ENCODE peak calls at places on chromosomes 11 and 22, in seven cellular contexts. K is heart left ventricle, J is esophagus squamous epithelium, M is Peyer's patch, H is uterus, L is sigmoid colon, A is tibial nerve. N is an unnamed sample.
A peak's percentile ranks its signal among the peaks of the same experiment; 100 is the strongest.

GRCh38 chr11:976431-977160 is 50.9 kb downstream of the AP2A2 start:
- DNase-seq in H (no peak), A (peak; percentile 19), J (no peak), M (no peak), K (no peak), L (no peak), N (no peak)

GRCh38 chr11:77375114-77375513 is 73.6 kb upstream of the GDPD4 start:
- DNase-seq in H (no peak), A (no peak), L (no peak), M (no peak), K (no peak), J (no peak), N (no peak)

GRCh38 chr11:31804439-31805036 is 6.6 kb downstream of the PAX6 start:
- DNase-seq in H (no peak), L (no peak), K (peak; percentile 14), M (peak; percentile 36), A (peak; percentile 4), J (no peak), N (no peak)

GRCh38 chr11:20616908-20617307 is 17.5 kb downstream of the SLC6A5 start:
- DNase-seq in K (no peak), A (no peak), H (no peak), L (no peak), J (no peak), M (no peak), N (no peak)

GRCh38 chr22:49958462-49958921 is 2.1 kb upstream of the PIM3 start:
- DNase-seq in L (peak; percentile 65), K (no peak), H (no peak), A (no peak), J (no peak), M (no peak), N (peak; percentile 26)

GRCh38 chr22:19398206-19398605 is 33.3 kb downstream of the HIRA start:
- DNase-seq in J (no peak), L (no peak), H (no peak), A (no peak), K (no peak), M (no peak), N (no peak)

GRCh38 chr22:27218012-27218483 is 560.7 kb downstream of the MIAT start:
- DNase-seq in A (no peak), J (no peak), L (no peak), M (no peak), H (no peak), K (no peak), N (no peak)

GRCh38 chr11:2691355-2691761 is 8.4 kb downstream of the KCNQ1OT1 start:
- DNase-seq in H (peak; percentile 9), M (peak; percentile 2), J (no peak), L (peak; percentile 24), K (no peak), A (no peak), N (no peak)

GRCh38 chr22:25172153-25172552 is 27.5 kb upstream of the CRYBB3 start:
- DNase-seq in A (no peak), M (no peak), H (no peak), K (no peak), L (no peak), J (no peak), N (peak; percentile 50)

GRCh38 chr11:6627762-6628241 is 8.6 kb upstream of the TPP1 start:
- DNase-seq in J (no peak), M (no peak), K (no peak), H (no peak), L (no peak), A (no peak), N (no peak)

GRCh38 chr11:2275334-2276279 is 5.2 kb upstream of the ASCL2 start:
- DNase-seq in J (no peak), M (peak; percentile 29), K (no peak), A (no peak), H (no peak), L (peak; percentile 55), N (peak; percentile 20)

GRCh38 chr11:70466154-70466553 is 67.8 kb downstream of the CTTN start:
- DNase-seq in L (no peak), M (peak; percentile 30), A (no peak), J (no peak), K (no peak), H (no peak), N (no peak)

GRCh38 chr11:10268746-10269487 is 25.1 kb downstream of the SBF2 start:
- DNase-seq in J (no peak), M (no peak), A (no peak), H (no peak), K (no peak), L (no peak), N (no peak)

GRCh38 chr11:36155770-36156485 is 133.3 kb downstream of the COMMD9 start:
- DNase-seq in L (no peak), H (no peak), K (no peak), J (no peak), M (no peak), A (no peak), N (no peak)

GRCh38 chr11:61728940-61729219 is 23.6 kb upstream of the MYRF start:
- DNase-seq in K (no peak), M (no peak), L (no peak), J (no peak), H (no peak), A (no peak), N (no peak)

GRCh38 chr22:35314161-35314942 is 14.7 kb downstream of the TOM1 start:
- DNase-seq in J (no peak), A (no peak), M (no peak), L (peak; percentile 64), H (peak; percentile 13), K (no peak), N (no peak)

GRCh38 chr11:64250875-64251721 is at the start of gene PLCB3:
- DNase-seq in K (peak; percentile 71), H (no peak), L (peak; percentile 79), M (peak; percentile 84), J (no peak), A (no peak), N (peak; percentile 71)

GRCh38 chr11:68889948-68890446 is 13.6 kb downstream of the MRPL21 start:
- DNase-seq in L (peak; percentile 78), M (no peak), J (no peak), K (peak; percentile 70), A (peak; percentile 62), H (peak; percentile 82), N (no peak)

GRCh38 chr11:68891356-68891948 is 12.2 kb downstream of the MRPL21 start:
- DNase-seq in K (no peak), H (no peak), J (no peak), L (no peak), A (no peak), M (no peak), N (no peak)

GRCh38 chr11:68892576-68892975 is 11.1 kb downstream of the MRPL21 start:
- DNase-seq in M (no peak), L (no peak), A (no peak), J (no peak), K (no peak), H (no peak), N (no peak)

GRCh38 chr11:68893282-68893681 is 10.3 kb downstream of the MRPL21 start:
- DNase-seq in A (no peak), J (no peak), H (no peak), K (no peak), L (no peak), M (no peak), N (no peak)

DNA sequence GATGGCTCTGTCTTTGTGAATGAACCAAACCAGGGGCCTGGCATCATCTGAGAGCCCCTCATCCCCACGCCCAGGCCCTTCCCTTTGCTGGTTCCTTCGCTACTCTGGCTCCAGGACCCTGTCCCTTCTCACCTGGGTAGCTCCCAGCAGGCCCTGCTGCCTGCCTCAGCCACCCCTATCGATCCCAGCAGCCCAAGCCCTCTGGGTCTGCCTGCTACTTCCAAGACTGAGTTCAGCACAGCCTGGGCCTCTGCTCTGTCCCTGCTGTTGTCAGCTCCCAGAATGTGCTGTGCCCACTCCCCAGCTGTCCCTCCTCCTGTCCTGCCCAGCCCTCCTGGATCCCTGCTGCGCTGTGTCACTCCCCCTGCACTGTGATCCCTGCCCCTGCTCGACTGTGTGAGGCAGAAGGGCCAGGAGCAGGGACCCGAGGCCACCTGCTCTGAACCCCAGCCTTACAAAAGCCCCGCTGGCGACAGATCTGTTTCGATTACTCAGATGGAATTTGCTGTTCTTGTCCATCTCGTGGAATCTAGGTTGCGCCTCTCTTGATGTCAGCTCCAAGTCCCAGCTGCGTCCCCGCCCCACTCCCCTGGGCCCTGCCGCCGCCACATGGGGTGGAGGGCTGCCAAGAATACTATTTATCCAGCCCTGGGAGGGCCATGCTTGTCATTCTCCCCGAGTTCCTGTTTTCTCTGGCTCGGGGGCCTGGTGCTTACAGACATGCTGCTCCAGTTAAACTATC is 13.0 kb downstream of the MRPL21 start:
- DNase-seq in H (peak; percentile 73), K (peak; percentile 93), J (no peak), M (no peak), A (peak; percentile 89), L (peak; percentile 92), N (peak; percentile 84)
- TF ChIP-seq POLR2A in H (no peak), K (no peak), J (no peak), M (no peak), A (no peak), L (no peak), N (no peak)

DNA sequence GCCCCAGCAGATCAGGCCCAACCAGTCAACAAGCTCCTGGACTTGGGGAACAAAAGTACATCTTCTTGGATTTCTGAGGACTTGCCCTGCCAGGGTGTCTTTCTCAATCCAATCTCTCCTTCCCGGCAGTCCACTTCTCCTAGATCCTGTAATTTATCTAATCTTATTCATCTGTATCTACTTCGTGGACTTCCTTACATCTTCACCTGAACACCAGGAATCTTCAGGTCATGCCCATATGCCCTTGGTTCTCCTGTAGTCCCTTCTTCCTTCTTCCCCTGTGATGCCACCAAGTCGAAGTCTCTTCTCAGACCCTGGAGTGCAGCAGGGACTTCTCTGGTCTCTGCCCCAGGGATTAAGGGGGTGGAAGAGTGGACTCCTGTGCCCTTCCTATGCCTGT is 100.3 kb downstream of the ZNF280B start:
- DNase-seq in L (no peak), M (no peak), H (no peak), J (no peak), K (no peak), A (no peak), N (no peak)
- H3K27me3 ChIP-seq in L (peaks cover 22% of the 10 kb centered on the region), M (no peaks in the 10 kb centered on the region), H (no peaks in the 10 kb centered on the region), J (peaks cover 42% of the 10 kb centered on the region), K (no peaks in the 10 kb centered on the region), A (no peaks in the 10 kb centered on the region), N (no peaks in the 10 kb centered on the region)

GRCh38 chr11:8832571-8833260 is 78.3 kb upstream of the AKIP1 start:
- DNase-seq in A (no peak), L (peak; percentile 64), H (peak; percentile 24), K (no peak), M (no peak), J (no peak), N (peak; percentile 35)
- TF ChIP-seq POLR2A in A (no peak), L (no peak), H (no peak), K (no peak), M (no peak), J (no peak), N (no peak)

GRCh38 chr22:47205562-47205961 is 443.1 kb downstream of the TBC1D22A start:
- DNase-seq in H (no peak), K (no peak), M (no peak), L (no peak), J (no peak), A (no peak), N (peak; percentile 15)

GRCh38 chr22:47202819-47203553 is 440.5 kb downstream of the TBC1D22A start:
- DNase-seq in L (peak; percentile 45), K (no peak), H (no peak), A (no peak), J (no peak), M (no peak), N (no peak)

GRCh38 chr22:47203554-47203991 is 441.1 kb downstream of the TBC1D22A start:
- DNase-seq in H (no peak), L (peak; percentile 72), J (no peak), K (no peak), A (no peak), M (no peak), N (peak; percentile 22)

GRCh38 chr22:47205081-47205491 is 442.6 kb downstream of the TBC1D22A start:
- DNase-seq in K (no peak), J (no peak), M (no peak), H (no peak), L (peak; percentile 41), A (no peak), N (peak; percentile 19)

GRCh38 chr22:47204002-47204979 is 441.8 kb downstream of the TBC1D22A start:
- DNase-seq in A (no peak), H (no peak), M (no peak), L (peak; percentile 72), J (no peak), K (no peak), N (peak; percentile 22)
- H3K27me3 ChIP-seq in A (no peaks in the 10 kb centered on the region), H (no peaks in the 10 kb centered on the region), M (no peaks in the 10 kb centered on the region), L (peaks cover 40% of the 10 kb centered on the region), J (peaks cover 72% of the 10 kb centered on the region), K (no peaks in the 10 kb centered on the region), N (peaks cover 79% of the 10 kb centered on the region)

N was measured in stomach.